ENCODE peak calls at places on chromosome 15, in ten cellular contexts. H is cerebellum; Z is lower lobe of right lung; C is posterior cingulate gyrus; K is GM06990; U is activated T-helper 9 cell treated with anti-CD3 and anti-CD28 coated beads, Interleukin-2, amount 50 U/mL, for 16 hours; G is renal cortical epithelial cell; O is mucosa of descending colon; D is CD4-positive, alpha-beta T cell; E is ACHN. B is an unnamed sample.

GRCh38 chr15:51759557-51760070 is 8.2 kb downstream of the TMOD2 start:
- DNase-seq in C (no peak), H (peak), Z (peak), U (no peak), O (no peak), G (peak), D (no peak), K (no peak), E (peak), B (no peak)

GRCh38 chr15:48096813-48097212 is 24.0 kb upstream of the SLC24A5 start:
- DNase-seq in H (no peak), G (peak), U (no peak), E (peak), O (no peak), K (no peak), D (no peak), Z (no peak), C (no peak), B (no peak)

GRCh38 chr15:90001062-90001682 is at the start of gene ZNF710:
- DNase-seq in E (peak), G (peak), U (no peak), O (peak), H (peak), K (peak), D (peak), Z (peak), C (peak), B (peak)

GRCh38 chr15:63599401-63600000 is 2.3 kb downstream of the FBXL22 start:
- DNase-seq in E (peak), D (peak), U (peak), C (peak), G (peak), H (peak), K (peak), O (peak), Z (peak), B (peak)

GRCh38 chr15:77959094-77959879 is 118.2 kb downstream of the TBC1D2B start:
- DNase-seq in C (peak), O (peak), Z (peak), E (peak), H (peak), K (peak), D (peak), G (peak), U (peak), B (peak)

GRCh38 chr15:40846846-40847224 is 3.0 kb downstream of the SPINT1 start:
- DNase-seq in E (no peak), D (no peak), C (peak), U (no peak), K (no peak), H (no peak), G (peak), O (peak), Z (no peak), B (no peak)

GRCh38 chr15:69929905-69930630 is 167.6 kb downstream of the TLE3 start:
- DNase-seq in E (no peak), G (no peak), Z (no peak), U (no peak), C (no peak), O (no peak), D (no peak), H (no peak), K (no peak), B (no peak)

GRCh38 chr15:77421370-77421700 is 647 bp downstream of the HMG20A start:
- DNase-seq in C (no peak), E (peak), D (no peak), G (peak), H (no peak), K (no peak), U (no peak), O (no peak), Z (no peak), B (no peak)

GRCh38 chr15:48858401-48858800 is 19.5 kb upstream of the EID1 start:
- DNase-seq in Z (no peak), E (no peak), K (no peak), D (no peak), U (no peak), C (no peak), H (no peak), O (no peak), G (no peak), B (no peak)

GRCh38 chr15:56869573-56869972 is 48.9 kb upstream of the TCF12 start:
- DNase-seq in H (no peak), D (no peak), K (no peak), Z (peak), U (no peak), E (peak), O (peak), C (no peak), G (peak), B (peak)

GRCh38 chr15:66775127-66776105 is 73.4 kb downstream of the SMAD6 start:
- DNase-seq in K (no peak), U (no peak), G (peak), C (no peak), H (no peak), Z (no peak), D (no peak), E (no peak), O (no peak), B (no peak)

GRCh38 chr15:60374628-60375081 is 23.1 kb downstream of the ANXA2 start:
- DNase-seq in C (no peak), U (no peak), D (no peak), H (no peak), O (no peak), K (no peak), E (peak), G (peak), Z (no peak), B (no peak)